ENCODE peak calls at places on chromosomes 2 and 18, in five cellular contexts. R, H, D, F and O are unnamed samples.

GRCh38 chr2:209495855-209496585 is 72.2 kb downstream of the MAP2 start:
- DNase-seq in R (no peak), H (no peak), D (no peak), F (peak), O (no peak)

GRCh38 chr18:36195427-36196122 is 8.3 kb downstream of the MOCOS start:
- DNase-seq in R (no peak), H (no peak), D (no peak), F (no peak), O (no peak)

GRCh38 chr18:35347991-35348390 is 3.8 kb upstream of the ZNF24 start:
- DNase-seq in R (no peak), H (no peak), D (no peak), F (no peak), O (no peak)

GRCh38 chr2:164903944-164904343 is 51.4 kb downstream of the SLC38A11 start:
- DNase-seq in R (no peak), H (no peak), D (no peak), F (no peak), O (no peak)

GRCh38 chr2:208352644-208353567 is 53.7 kb upstream of the PTH2R start:
- DNase-seq in R (no peak), H (no peak), D (no peak), F (no peak), O (no peak)

GRCh38 chr2:159249955-159250723 is 36.4 kb downstream of the WDSUB1 start:
- DNase-seq in R (no peak), H (peak), D (no peak), F (peak), O (no peak)

GRCh38 chr2:72037322-72037721 is 110.3 kb downstream of the CYP26B1 start:
- DNase-seq in R (no peak), H (no peak), D (no peak), F (no peak), O (no peak)

GRCh38 chr2:7612969-7613368 is 695.8 kb downstream of the RNF144A start:
- DNase-seq in R (no peak), H (no peak), D (no peak), F (no peak), O (no peak)

GRCh38 chr2:241049739-241050623 is 51.6 kb downstream of the SNED1 start:
- DNase-seq in R (no peak), H (no peak), D (peak), F (no peak), O (peak)

GRCh38 chr2:205156457-205156856 is 525.8 kb upstream of the NRP2 start:
- DNase-seq in R (no peak), H (no peak), D (no peak), F (no peak), O (no peak)

GRCh38 chr2:99377879-99378278 is 40.7 kb downstream of the EIF5B start:
- DNase-seq in R (no peak), H (no peak), D (no peak), F (no peak), O (no peak)

GRCh38 chr2:238645095-238645494 is 202.8 kb upstream of the TWIST2 start:
- DNase-seq in R (no peak), H (no peak), D (no peak), F (no peak), O (no peak)

GRCh38 chr2:160736629-160737028 is 243.0 kb upstream of the RBMS1 start:
- DNase-seq in R (no peak), H (no peak), D (no peak), F (no peak), O (no peak)

GRCh38 chr2:160735696-160736095 is 242.1 kb upstream of the RBMS1 start:
- DNase-seq in R (no peak), H (no peak), D (no peak), F (no peak), O (no peak)

GRCh38 chr2:160731856-160732255 is 238.2 kb upstream of the RBMS1 start:
- DNase-seq in R (no peak), H (no peak), D (no peak), F (no peak), O (no peak)

GRCh38 chr2:160737247-160737646 is 243.6 kb upstream of the RBMS1 start:
- DNase-seq in R (no peak), H (no peak), D (no peak), F (no peak), O (no peak)

GRCh38 chr2:160736148-160736547 is 242.5 kb upstream of the RBMS1 start:
- DNase-seq in R (no peak), H (no peak), D (no peak), F (no peak), O (no peak)
- TF ChIP-seq CTCF in R (no peak), H (no peak), D (no peak), F (no peak), O (no peak)

DNA sequence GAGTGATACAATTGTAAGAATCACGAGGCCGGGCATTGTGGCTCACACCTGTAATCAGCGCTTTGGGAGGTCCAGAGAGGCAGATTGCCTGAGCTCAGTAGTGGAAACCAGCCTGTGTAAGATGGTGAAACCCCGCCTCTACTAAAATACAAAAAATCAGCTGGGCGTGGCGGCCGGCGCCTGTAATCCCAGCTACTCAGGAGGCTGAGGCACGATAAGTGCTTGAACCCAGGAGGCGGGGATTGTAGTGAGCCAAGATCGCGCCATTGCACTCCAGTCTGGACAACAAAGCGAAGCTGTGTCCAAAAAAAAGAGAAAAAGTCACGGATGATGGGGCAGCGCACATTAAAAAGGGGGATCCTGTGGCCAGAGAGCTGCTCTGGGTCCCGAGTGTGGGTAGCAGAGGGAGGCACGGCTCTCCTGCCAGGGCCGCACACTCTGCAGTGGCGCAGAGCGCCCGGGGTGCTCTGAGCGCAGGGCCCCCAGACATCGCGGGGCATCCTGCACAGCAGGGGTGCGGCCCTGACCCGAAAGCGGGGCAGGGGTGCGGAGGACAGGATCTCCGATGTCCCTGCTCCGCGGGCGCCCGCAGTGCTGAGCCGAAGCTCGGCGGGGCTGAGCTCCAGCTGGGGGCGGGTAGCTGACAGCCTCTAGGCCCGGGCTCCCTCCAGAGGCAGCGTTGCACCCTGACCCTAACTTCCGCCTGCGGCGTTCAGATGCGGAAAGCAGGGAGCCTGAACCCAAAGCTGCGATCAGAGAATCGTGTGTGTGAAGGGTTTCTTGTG is 30.4 kb upstream of the RAB6D start:
- DNase-seq in R (no peak), H (no peak), D (peak), F (no peak), O (peak)
- TF ChIP-seq CTCF in R (no peak), H (no peak), D (peak), F (no peak), O (no peak)

GRCh38 chr2:224392545-224392944 is 9.4 kb downstream of the FAM124B start:
- DNase-seq in R (no peak), H (no peak), D (no peak), F (no peak), O (no peak)

GRCh38 chr2:224400174-224400810 is 1.6 kb downstream of the FAM124B start:
- DNase-seq in R (no peak), H (no peak), D (no peak), F (no peak), O (no peak)

GRCh38 chr2:224398289-224398688 is 3.6 kb downstream of the FAM124B start:
- DNase-seq in R (no peak), H (no peak), D (no peak), F (no peak), O (no peak)

GRCh38 chr2:224393145-224393544 is 8.8 kb downstream of the FAM124B start:
- DNase-seq in R (no peak), H (no peak), D (no peak), F (no peak), O (no peak)

GRCh38 chr2:224395646-224396390 is 6.1 kb downstream of the FAM124B start:
- DNase-seq in R (no peak), H (no peak), D (no peak), F (no peak), O (no peak)
- TF ChIP-seq CTCF in R (no peak), H (no peak), D (no peak), F (no peak), O (no peak)

GRCh38 chr2:3297523-3297922 is 80.1 kb downstream of the EIPR1 start:
- DNase-seq in R (no peak), H (no peak), D (no peak), F (no peak), O (no peak)
- TF ChIP-seq CTCF in R (no peak), H (no peak), D (no peak), F (no peak), O (no peak)

GRCh38 chr2:202158796-202159195 is 79.6 kb downstream of the SUMO1 start:
- DNase-seq in R (no peak), H (no peak), D (no peak), F (no peak), O (no peak)
- TF ChIP-seq CTCF in R (no peak), H (peak), D (peak), F (peak), O (no peak)

DNA sequence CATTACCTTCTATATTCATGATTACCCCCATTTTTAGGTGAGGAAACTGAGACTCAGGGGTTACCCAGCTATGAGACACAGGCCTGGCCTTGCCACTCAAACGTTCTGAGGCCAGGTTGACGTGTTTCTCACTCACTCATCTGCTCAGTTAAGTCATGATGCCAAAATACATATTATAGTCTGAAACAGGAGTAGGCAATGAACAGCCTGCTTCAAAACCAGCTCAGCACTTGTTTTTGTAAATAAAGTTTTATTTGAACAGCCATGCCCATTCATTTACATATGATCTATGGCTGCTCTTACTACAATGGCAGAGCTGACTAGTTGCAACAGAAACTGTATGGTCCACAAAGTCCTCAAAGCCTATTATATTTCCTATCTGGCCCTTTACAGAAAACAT is 74.1 kb upstream of the SMAD2 start:
- DNase-seq in R (no peak), H (no peak), D (no peak), F (no peak), O (no peak)
- TF ChIP-seq CTCF in R (no peak), H (no peak), D (no peak), F (no peak), O (no peak)